ENCODE peak calls at places on chromosome 2, in four cellular contexts. D, P, H and X are unnamed samples. For H3K9me3 and H3K4me1, the result is how much of the 10 kb centered on the place peaks cover.

GRCh38 chr2:9965119-9965822 is 13.8 kb downstream of the GRHL1 start:
- DNase-seq in P (no peak), H (no peak), D (no peak), X (no peak)

GRCh38 chr2:117537030-117537429 is 277.5 kb upstream of the DDX18 start:
- DNase-seq in H (no peak), P (no peak), D (no peak), X (no peak)

GRCh38 chr2:1731963-1732768 is 12.1 kb downstream of the PXDN start:
- DNase-seq in P (no peak), H (peak), D (peak), X (no peak)

GRCh38 chr2:76445880-76446279 is 735.2 kb upstream of the GCFC2 start:
- DNase-seq in H (no peak), D (no peak), P (no peak), X (no peak)

GRCh38 chr2:231452799-231453508 is 11.3 kb downstream of the NCL start:
- DNase-seq in D (no peak), P (no peak), H (no peak), X (no peak)

GRCh38 chr2:234331566-234331965 is 165.3 kb downstream of the ARL4C start:
- DNase-seq in D (no peak), P (no peak), H (no peak), X (no peak)

GRCh38 chr2:202069189-202070050 is 3.6 kb upstream of the KIAA2012 start:
- DNase-seq in D (no peak), P (no peak), H (no peak), X (no peak)

GRCh38 chr2:38233231-38233983 is 143.7 kb downstream of the ATL2 start:
- DNase-seq in D (no peak), P (no peak), H (no peak), X (no peak)

GRCh38 chr2:74536166-74536950 is 6.6 kb downstream of the HTRA2 start:
- DNase-seq in H (no peak), D (no peak), P (no peak), X (no peak)

GRCh38 chr2:239302808-239303557 is 97.8 kb downstream of the HDAC4 start:
- DNase-seq in D (peak), H (peak), P (no peak), X (no peak)

GRCh38 chr2:215941726-215942125 is 71.6 kb downstream of the MREG start:
- DNase-seq in H (no peak), D (no peak), P (no peak), X (no peak)

GRCh38 chr2:112129060-112129459 is 9.1 kb upstream of the FBLN7 start:
- DNase-seq in P (no peak), D (no peak), H (no peak), X (no peak)

GRCh38 chr2:5521462-5521861 is 170.7 kb upstream of the SOX11 start:
- DNase-seq in H (no peak), P (no peak), D (no peak), X (no peak)

GRCh38 chr2:134919360-134920210 is 963 bp downstream of the CCNT2 start:
- DNase-seq in H (peak), P (no peak), D (peak), X (peak)

GRCh38 chr2:118049140-118050128 is 35.6 kb upstream of the CCDC93 start:
- DNase-seq in P (no peak), D (no peak), H (no peak), X (no peak)

GRCh38 chr2:99101697-99102096 is 39.8 kb upstream of the C2orf15 start:
- DNase-seq in D (no peak), H (no peak), P (no peak), X (no peak)

GRCh38 chr2:234137400-234138014 is 87.0 kb downstream of the SPP2 start:
- DNase-seq in D (no peak), H (no peak), P (no peak), X (no peak)

GRCh38 chr2:15605721-15606120 is 14.1 kb downstream of the DDX1 start:
- DNase-seq in D (no peak), P (no peak), H (no peak), X (no peak)

GRCh38 chr2:289362-290089 is 1.6 kb upstream of the ALKAL2 start:
- DNase-seq in D (peak), P (no peak), H (peak), X (no peak)

GRCh38 chr2:173898178-173898668 is 67.0 kb downstream of the SP3 start:
- DNase-seq in P (no peak), D (no peak), H (no peak), X (no peak)

GRCh38 chr2:26567534-26567933 is 73.6 kb downstream of the CIB4 start:
- DNase-seq in D (no peak), P (no peak), H (no peak), X (no peak)

DNA sequence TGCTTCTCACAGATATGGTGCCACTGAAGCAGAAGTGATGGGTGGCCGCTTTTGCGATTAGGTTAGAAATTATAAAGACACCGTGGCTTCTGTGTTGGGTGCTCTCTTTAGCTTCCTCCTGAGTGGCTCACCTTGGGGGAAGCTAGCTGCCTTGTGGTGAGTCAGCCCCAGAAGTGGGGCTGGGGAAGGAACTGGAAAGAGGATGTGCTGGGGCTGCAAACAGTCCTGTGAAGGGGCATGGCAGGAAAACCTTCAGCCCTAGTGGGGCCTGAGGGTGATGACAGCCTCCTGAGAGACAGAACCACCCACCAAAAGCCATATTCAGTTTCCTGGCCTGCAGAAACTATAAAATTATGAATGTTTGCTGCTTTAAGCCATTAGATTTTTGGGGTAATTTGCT is 8.9 kb upstream of the ASB18 start:
- DNase-seq in P (no peak), D (no peak), H (no peak), X (no peak)
- H3K9me3 ChIP-seq in P (under half), D (under half), H (under half), X (under half)

DNA sequence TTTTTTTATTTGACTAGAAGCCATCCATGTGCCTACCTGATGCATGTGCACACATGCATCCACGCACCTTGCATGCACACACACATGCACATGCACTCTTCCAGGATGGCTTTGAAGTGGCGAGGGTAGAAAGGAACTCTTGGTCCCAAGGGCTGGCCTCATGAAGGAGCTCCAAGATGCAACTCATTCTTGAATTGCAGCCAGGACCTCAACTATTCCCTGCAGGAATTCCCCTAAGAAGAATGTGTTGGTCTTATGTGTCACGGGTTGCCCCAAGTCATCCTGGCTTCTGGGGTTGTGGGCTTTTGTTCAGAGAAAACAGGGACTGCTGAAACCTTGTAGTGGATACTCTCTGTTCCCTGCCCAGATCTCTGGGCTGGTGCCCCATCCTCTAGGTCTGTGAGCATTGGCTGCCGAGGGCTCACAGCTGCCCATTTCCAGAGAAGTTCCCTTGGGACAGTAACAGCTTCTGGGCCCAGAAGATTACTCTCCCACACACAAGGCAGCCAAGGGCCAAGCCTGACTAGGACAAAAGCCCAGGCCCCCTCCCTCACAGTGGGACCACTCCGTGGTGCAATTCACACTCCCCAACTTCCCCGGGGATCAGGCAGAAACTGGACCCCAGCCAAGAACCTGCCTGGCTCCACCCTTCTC is 137.6 kb downstream of the COPS8 start:
- DNase-seq in H (peak), P (no peak), D (no peak), X (no peak)
- H3K4me1 ChIP-seq in H (under half), P (under half), D (under half), X (under half)

DNA sequence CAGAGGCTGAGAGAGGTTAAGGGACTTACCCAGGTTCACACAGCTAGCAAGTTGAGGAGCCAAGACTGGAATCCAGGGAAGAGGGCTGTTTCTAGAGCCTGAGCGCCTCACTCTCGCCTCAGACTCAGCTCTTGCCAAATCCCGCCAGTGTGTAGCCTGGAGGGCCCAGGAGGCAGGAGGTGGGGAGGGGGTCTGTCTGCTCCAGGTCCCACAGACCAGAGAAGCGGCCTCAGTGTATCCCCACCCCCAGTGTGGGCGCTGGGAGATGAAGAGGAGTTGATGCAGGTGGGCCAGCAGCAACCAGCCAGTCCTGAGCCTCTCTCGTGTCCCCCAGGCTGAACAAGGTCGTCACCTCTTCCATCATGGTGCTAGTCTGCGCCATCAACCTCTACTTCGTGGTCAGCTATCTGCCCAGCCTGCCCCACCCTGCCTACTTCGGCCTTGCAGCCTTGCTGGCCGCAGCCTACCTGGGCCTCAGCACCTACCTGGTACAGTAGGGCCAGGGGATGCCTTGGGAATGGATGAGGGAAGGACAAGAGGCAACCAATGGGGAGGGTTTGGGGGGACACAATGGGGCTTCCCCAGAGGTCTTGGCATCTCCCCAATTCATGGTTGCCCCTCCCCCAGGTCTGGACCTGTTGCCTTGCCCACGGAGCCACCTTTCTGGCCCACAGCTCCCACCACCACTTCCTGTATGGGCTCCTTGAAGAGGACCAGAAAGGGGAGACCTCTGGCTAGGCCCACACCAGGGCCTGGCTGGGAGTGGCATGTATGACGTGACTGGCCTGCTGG is 5.2 kb upstream of the CTDSP1 start:
- DNase-seq in P (no peak), D (no peak), H (peak), X (no peak)
- H3K27ac ChIP-seq in P (peak), D (peak), H (peak), X (no peak)

GRCh38 chr2:130836501-130837174 is at the start of gene ARHGEF4:
- DNase-seq in H (peak), D (peak), P (no peak), X (peak)
- H3K9me3 ChIP-seq in H (under half), D (under half), P (under half), X (under half)

DNA sequence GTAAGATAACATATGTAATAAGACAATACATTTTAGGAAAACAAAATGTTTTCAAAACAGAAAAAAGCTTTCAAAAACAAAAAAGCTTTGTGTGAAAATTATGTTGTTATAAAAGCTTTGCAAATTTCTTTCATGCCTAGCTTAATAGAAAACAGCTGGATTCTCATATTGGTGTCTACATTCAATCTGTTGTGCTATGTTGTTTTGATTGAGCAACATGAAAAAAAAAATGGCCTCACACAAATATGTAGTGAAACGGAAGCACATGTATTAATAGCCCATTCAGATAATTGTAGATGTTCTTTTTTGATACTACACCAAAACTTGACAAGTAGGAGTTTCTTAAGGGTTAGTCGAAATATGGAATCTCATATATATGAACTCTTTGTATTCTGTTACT is 197.5 kb downstream of the ZEB2 start:
- DNase-seq in H (no peak), D (no peak), P (no peak), X (no peak)
- H3K4me1 ChIP-seq in H (under half), D (under half), P (under half), X (under half)

GRCh38 chr2:36373149-36373880 is 17.7 kb downstream of the CRIM1 start:
- DNase-seq in H (no peak), D (no peak), P (no peak), X (peak)
- H3K27ac ChIP-seq in H (peak), D (peak), P (peak), X (peak)

GRCh38 chr2:6704077-6704476 is 161.6 kb downstream of the CMPK2 start:
- DNase-seq in H (no peak), D (no peak), P (no peak), X (no peak)
- H3K9me3 ChIP-seq in H (under half), D (under half), P (under half), X (under half)